ENCODE peak calls at places on chromosomes 13 and 19, in nine cellular contexts. V is LHCN-M2; L is HuH-7.5; Z is iris pigment epithelial cell; E is NCI-H1694 treated with DMSO at 0.1 percent for 48 hours; R is activated naive CD4-positive, alpha-beta T cell treated with anti-CD3 and anti-CD28 coated beads, Interleukin-2, amount 10 ng/mL, durations not matched to agents 7 days and 5 days; F is activated CD4-positive, CD25-positive, alpha-beta regulatory T cell treated with anti-CD3 and anti-CD28 coated beads, Interleukin-2, amount 50 U/mL, for 72 hours; W is MM.1S; Y is ascending aorta. D is an unnamed sample.

GRCh38 chr19:611506-611869 is 21.8 kb downstream of the HCN2 start:
- DNase-seq in L (no peak), Y (no peak), Z (peak), W (no peak), V (peak), F (peak), R (peak), E (no peak), D (no peak)

GRCh38 chr19:41951686-41952172 is 7.4 kb downstream of the RABAC1 start:
- DNase-seq in V (peak), Z (peak), Y (peak), W (peak), E (peak), F (peak), L (peak), R (peak), D (no peak)

GRCh38 chr19:41845051-41845590 is 279 bp downstream of the DMRTC2 start:
- DNase-seq in W (no peak), Y (no peak), E (no peak), F (no peak), R (no peak), V (no peak), Z (no peak), L (no peak), D (no peak)

GRCh38 chr19:19185853-19186728 is 5.9 kb downstream of the BORCS8 start:
- DNase-seq in E (peak), W (peak), L (peak), Y (no peak), F (peak), Z (peak), R (peak), V (peak), D (no peak)

GRCh38 chr19:45164577-45165335 is 4.0 kb upstream of the NKPD1 start:
- DNase-seq in W (peak), Y (no peak), E (no peak), F (peak), R (peak), L (no peak), Z (peak), V (peak), D (no peak)

GRCh38 chr19:48102870-48103751 is 7.5 kb downstream of the PLA2G4C start:
- DNase-seq in W (peak), L (peak), E (no peak), Y (no peak), Z (peak), F (no peak), V (peak), R (peak), D (no peak)

GRCh38 chr13:19573072-19573716 is 11.9 kb upstream of the TPTE2 start:
- DNase-seq in E (no peak), R (no peak), Z (no peak), Y (no peak), W (no peak), F (no peak), L (no peak), V (no peak), D (no peak)

GRCh38 chr13:82829040-82829439 is 1053.2 kb downstream of the SLITRK1 start:
- DNase-seq in L (no peak), Z (no peak), R (no peak), V (no peak), E (no peak), Y (no peak), W (no peak), F (no peak), D (no peak)

GRCh38 chr13:95360052-95360451 is 58.8 kb upstream of the ABCC4 start:
- DNase-seq in W (no peak), F (no peak), Z (no peak), Y (no peak), V (no peak), L (no peak), E (no peak), R (no peak), D (no peak)

GRCh38 chr13:98540476-98540875 is 36.4 kb downstream of the STK24 start:
- DNase-seq in V (no peak), F (no peak), R (no peak), L (no peak), Y (no peak), Z (no peak), W (no peak), E (no peak), D (no peak)

GRCh38 chr13:19862511-19863313 is 737 bp downstream of the ZMYM5 start:
- DNase-seq in Z (peak), V (peak), R (peak), E (peak), F (peak), W (peak), L (no peak), Y (no peak), D (no peak)

GRCh38 chr13:97757807-97758206 is 195.7 kb upstream of the IPO5 start:
- DNase-seq in R (no peak), E (no peak), Y (no peak), Z (peak), V (no peak), L (no peak), F (no peak), W (no peak), D (no peak)

GRCh38 chr19:54684537-54684936 is 21.8 kb downstream of the LILRB4 start:
- DNase-seq in V (peak), Z (peak), E (no peak), R (peak), Y (no peak), L (no peak), W (peak), F (no peak), D (no peak)

GRCh38 chr13:97977376-97977705 is 23.9 kb downstream of the IPO5 start:
- DNase-seq in L (no peak), Z (no peak), W (no peak), R (no peak), E (no peak), Y (no peak), V (no peak), F (no peak), D (no peak)

GRCh38 chr19:10686661-10687517 is 14.3 kb upstream of the QTRT1 start:
- DNase-seq in R (no peak), E (no peak), W (no peak), Y (no peak), Z (no peak), L (no peak), V (peak), F (no peak), D (no peak)

GRCh38 chr19:3024509-3024869 is 4.6 kb downstream of the TLE2 start:
- DNase-seq in R (no peak), Z (no peak), V (no peak), W (no peak), F (no peak), Y (no peak), E (no peak), L (no peak), D (no peak)

D was measured in GOT3.